ENCODE peak calls at places on chromosomes 7 and 10, in four cellular contexts. T is GM12878, V is K562, L is HepG2. K is an unnamed sample.
A peak's percentile ranks its signal among the peaks of the same experiment; 100 is the strongest.

GRCh38 chr10:29621161-29621560 is 13.6 kb downstream of the SVIL start:
- DNase-seq in T (no peak), V (no peak), L (peak; percentile 47), K (no peak)

GRCh38 chr7:56062382-56062781 is 1.7 kb upstream of the SUMF2 start:
- DNase-seq in V (peak; percentile 64), T (no peak), L (peak; percentile 71), K (no peak)

GRCh38 chr10:125152646-125153368 is 7.6 kb downstream of the CTBP2 start:
- DNase-seq in T (no peak), L (no peak), V (no peak), K (no peak)

GRCh38 chr10:93383562-93383981 is 98.6 kb downstream of the MYOF start:
- DNase-seq in T (no peak), L (no peak), V (no peak), K (no peak)

GRCh38 chr7:149126662-149127321 is 668 bp upstream of the ZNF425 start:
- DNase-seq in L (no peak), V (peak; percentile 75), T (no peak), K (peak; percentile 70)

GRCh38 chr10:86632009-86632800 is 22.1 kb upstream of the OPN4 start:
- DNase-seq in L (no peak), T (no peak), V (peak; percentile 9), K (no peak)

GRCh38 chr10:132444877-132445351 is 47.9 kb downstream of the PWWP2B start:
- DNase-seq in V (no peak), T (no peak), L (no peak), K (no peak)

GRCh38 chr7:75691793-75692543 is 46.8 kb downstream of the HIP1 start:
- DNase-seq in V (no peak), T (no peak), L (peak; percentile 60), K (no peak)

GRCh38 chr7:3722396-3722846 is 421.4 kb downstream of the SDK1 start:
- DNase-seq in T (no peak), V (peak; percentile 11), L (peak; percentile 17), K (peak; percentile 67)

GRCh38 chr7:157963526-157963925 is 624.1 kb downstream of the PTPRN2 start:
- DNase-seq in T (no peak), V (no peak), L (no peak), K (no peak)
- TF ChIP-seq BHLHE40 in T (no peak), V (no peak), L (no peak), K (no peak)

GRCh38 chr7:136526408-136527105 is 341.9 kb upstream of the CHRM2 start:
- DNase-seq in T (no peak), V (no peak), L (no peak), K (no peak)
- TF ChIP-seq SP1 in T (no peak), V (no peak), L (no peak), K (no peak)

DNA sequence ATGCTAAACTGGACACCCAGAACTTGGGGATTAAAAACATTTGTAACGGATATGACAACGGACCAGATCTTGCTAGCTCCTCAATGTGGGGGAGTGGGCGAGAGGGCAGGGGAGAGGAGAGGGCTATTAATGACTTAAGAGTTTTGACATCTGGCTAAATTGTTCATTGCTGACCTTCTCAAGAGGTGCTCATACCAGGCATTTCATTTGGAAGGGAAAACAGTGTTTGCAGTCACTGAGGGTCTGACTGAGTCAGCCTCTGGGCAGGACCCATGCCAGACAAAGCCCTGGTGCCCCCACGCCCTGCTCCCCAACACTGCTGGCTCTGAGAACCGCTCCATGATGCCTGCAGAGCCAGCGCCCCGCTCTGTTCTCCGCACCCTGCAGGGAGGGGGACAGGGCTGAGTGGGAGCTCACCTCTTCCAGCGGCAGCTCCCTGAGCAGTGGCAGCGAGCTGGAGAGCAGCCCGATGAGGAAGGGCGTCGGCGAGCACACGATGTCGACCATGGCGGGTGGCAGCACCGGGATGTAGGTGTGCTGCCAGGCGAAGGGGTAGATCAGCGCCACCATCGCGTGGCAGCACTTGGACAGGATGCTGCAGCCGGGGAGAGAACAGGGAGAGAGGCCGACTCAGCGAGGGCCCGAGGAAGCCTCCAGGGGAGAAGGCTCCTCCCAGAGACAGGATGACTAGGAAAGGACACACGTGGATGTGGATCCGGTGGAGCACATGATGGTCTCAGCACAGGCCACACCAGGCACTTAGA is 47.8 kb upstream of the MKRN1 start:
- DNase-seq in T (no peak), V (no peak), L (no peak), K (peak; percentile 8)
- TF ChIP-seq FOXK2 in T (no peak), V (no peak), L (no peak), K (no peak)

GRCh38 chr10:74921744-74922143 is 95.3 kb downstream of the KAT6B start:
- DNase-seq in V (peak; percentile 67), L (no peak), T (no peak), K (peak; percentile 38)
- TF ChIP-seq BHLHE40 in V (peak; percentile 68), L (no peak), T (no peak), K (no peak)

K was measured in HEK293T.